ENCODE peak calls at places on chromosomes 6 and 20, in nine cellular contexts. One of them, this sample, is unnamed.

GRCh38 chr6:131136021-131136847 is 967 bp downstream of the AKAP7 start:
- DNase-seq in A549: peak
- DNase-seq in GM12865: no peak
- DNase-seq in right atrium auricular region: no peak
- DNase-seq in spleen: no peak
- DNase-seq in Peyer's patch: no peak
- DNase-seq in GM23248: peak
- DNase-seq in cardiac fibroblast: peak
- DNase-seq in aorta: no peak
- DNase-seq in this sample: no peak

GRCh38 chr6:43669922-43670622 is 17.5 kb downstream of the MRPS18A start:
- DNase-seq in A549: no peak
- DNase-seq in GM12865: no peak
- DNase-seq in right atrium auricular region: no peak
- DNase-seq in spleen: no peak
- DNase-seq in Peyer's patch: no peak
- DNase-seq in GM23248: no peak
- DNase-seq in cardiac fibroblast: no peak
- DNase-seq in aorta: no peak
- DNase-seq in this sample: peak

GRCh38 chr6:105087571-105088211 is 92.1 kb downstream of the POPDC3 start:
- DNase-seq in A549: peak
- DNase-seq in GM12865: peak
- DNase-seq in right atrium auricular region: no peak
- DNase-seq in spleen: no peak
- DNase-seq in Peyer's patch: peak
- DNase-seq in GM23248: peak
- DNase-seq in cardiac fibroblast: peak
- DNase-seq in aorta: no peak
- DNase-seq in this sample: peak

GRCh38 chr20:57654363-57654997 is 34.3 kb upstream of the ZBP1 start:
- DNase-seq in A549: peak
- DNase-seq in GM12865: peak
- DNase-seq in right atrium auricular region: peak
- DNase-seq in spleen: peak
- DNase-seq in Peyer's patch: peak
- DNase-seq in GM23248: peak
- DNase-seq in cardiac fibroblast: peak
- DNase-seq in aorta: no peak
- DNase-seq in this sample: peak

GRCh38 chr20:51403465-51404220 is 138.9 kb downstream of the NFATC2 start:
- DNase-seq in A549: no peak
- DNase-seq in GM12865: no peak
- DNase-seq in right atrium auricular region: no peak
- DNase-seq in spleen: no peak
- DNase-seq in Peyer's patch: no peak
- DNase-seq in GM23248: no peak
- DNase-seq in cardiac fibroblast: no peak
- DNase-seq in aorta: no peak
- DNase-seq in this sample: no peak

GRCh38 chr6:64330694-64331309 is 695.2 kb downstream of the PHF3 start:
- DNase-seq in A549: peak
- DNase-seq in GM12865: peak
- DNase-seq in right atrium auricular region: peak
- DNase-seq in spleen: no peak
- DNase-seq in Peyer's patch: peak
- DNase-seq in GM23248: peak
- DNase-seq in cardiac fibroblast: peak
- DNase-seq in aorta: peak
- DNase-seq in this sample: peak

GRCh38 chr6:89792881-89793280 is 26.7 kb downstream of the MDN1 start:
- DNase-seq in A549: peak
- DNase-seq in GM12865: peak
- DNase-seq in right atrium auricular region: no peak
- DNase-seq in spleen: no peak
- DNase-seq in Peyer's patch: peak
- DNase-seq in GM23248: peak
- DNase-seq in cardiac fibroblast: peak
- DNase-seq in aorta: no peak
- DNase-seq in this sample: peak

GRCh38 chr20:2693286-2693995 is 861 bp downstream of the EBF4 start:
- DNase-seq in A549: peak
- DNase-seq in GM12865: no peak
- DNase-seq in right atrium auricular region: no peak
- DNase-seq in spleen: no peak
- DNase-seq in Peyer's patch: no peak
- DNase-seq in GM23248: peak
- DNase-seq in cardiac fibroblast: peak
- DNase-seq in aorta: no peak
- DNase-seq in this sample: no peak

GRCh38 chr6:169092375-169092774 is 161.3 kb downstream of the THBS2 start:
- DNase-seq in A549: no peak
- DNase-seq in GM12865: peak
- DNase-seq in right atrium auricular region: no peak
- DNase-seq in spleen: no peak
- DNase-seq in Peyer's patch: no peak
- DNase-seq in GM23248: peak
- DNase-seq in cardiac fibroblast: peak
- DNase-seq in aorta: no peak
- DNase-seq in this sample: no peak

GRCh38 chr6:153069897-153070296 is 61.2 kb downstream of the RGS17 start:
- DNase-seq in A549: no peak
- DNase-seq in GM12865: no peak
- DNase-seq in right atrium auricular region: no peak
- DNase-seq in spleen: no peak
- DNase-seq in Peyer's patch: no peak
- DNase-seq in GM23248: no peak
- DNase-seq in cardiac fibroblast: no peak
- DNase-seq in aorta: no peak
- DNase-seq in this sample: no peak

GRCh38 chr6:136341967-136342366 is 52.3 kb upstream of the BCLAF1 start:
- DNase-seq in A549: no peak
- DNase-seq in GM12865: peak
- DNase-seq in right atrium auricular region: no peak
- DNase-seq in spleen: no peak
- DNase-seq in Peyer's patch: no peak
- DNase-seq in GM23248: no peak
- DNase-seq in cardiac fibroblast: no peak
- DNase-seq in aorta: no peak
- DNase-seq in this sample: no peak

GRCh38 chr6:167858086-167858591 is 31.4 kb downstream of the AFDN start:
- DNase-seq in A549: no peak
- DNase-seq in GM12865: no peak
- DNase-seq in right atrium auricular region: no peak
- DNase-seq in spleen: no peak
- DNase-seq in Peyer's patch: no peak
- DNase-seq in GM23248: peak
- DNase-seq in cardiac fibroblast: peak
- DNase-seq in aorta: no peak
- DNase-seq in this sample: no peak

GRCh38 chr20:60255426-60255825 is 297.2 kb downstream of the CDH26 start:
- DNase-seq in A549: no peak
- DNase-seq in GM12865: no peak
- DNase-seq in right atrium auricular region: no peak
- DNase-seq in spleen: no peak
- DNase-seq in Peyer's patch: no peak
- DNase-seq in GM23248: no peak
- DNase-seq in cardiac fibroblast: no peak
- DNase-seq in aorta: no peak
- DNase-seq in this sample: peak

GRCh38 chr6:49257549-49257948 is 205.5 kb downstream of the MMUT start:
- DNase-seq in A549: no peak
- DNase-seq in GM12865: peak
- DNase-seq in right atrium auricular region: no peak
- DNase-seq in spleen: no peak
- DNase-seq in Peyer's patch: no peak
- DNase-seq in GM23248: no peak
- DNase-seq in cardiac fibroblast: no peak
- DNase-seq in aorta: no peak
- DNase-seq in this sample: no peak

GRCh38 chr6:12229332-12229731 is 60.8 kb upstream of the EDN1 start:
- DNase-seq in A549: no peak
- DNase-seq in GM12865: no peak
- DNase-seq in right atrium auricular region: no peak
- DNase-seq in spleen: no peak
- DNase-seq in Peyer's patch: no peak
- DNase-seq in GM23248: no peak
- DNase-seq in cardiac fibroblast: no peak
- DNase-seq in aorta: no peak
- DNase-seq in this sample: no peak

GRCh38 chr6:130853555-130854183 is 26.5 kb downstream of the SMLR1 start:
- DNase-seq in A549: no peak
- DNase-seq in GM12865: no peak
- DNase-seq in right atrium auricular region: no peak
- DNase-seq in spleen: no peak
- DNase-seq in Peyer's patch: no peak
- DNase-seq in GM23248: peak
- DNase-seq in cardiac fibroblast: peak
- DNase-seq in aorta: no peak
- DNase-seq in this sample: no peak

GRCh38 chr6:73739097-73739496 is 43.1 kb downstream of the CD109 start:
- DNase-seq in A549: peak
- DNase-seq in GM12865: peak
- DNase-seq in right atrium auricular region: no peak
- DNase-seq in spleen: no peak
- DNase-seq in Peyer's patch: no peak
- DNase-seq in GM23248: peak
- DNase-seq in cardiac fibroblast: peak
- DNase-seq in aorta: no peak
- DNase-seq in this sample: peak

GRCh38 chr6:157850030-157850429 is 27.0 kb downstream of the SNX9 start:
- DNase-seq in A549: no peak
- DNase-seq in GM12865: no peak
- DNase-seq in right atrium auricular region: no peak
- DNase-seq in spleen: no peak
- DNase-seq in Peyer's patch: no peak
- DNase-seq in GM23248: no peak
- DNase-seq in cardiac fibroblast: no peak
- DNase-seq in aorta: no peak
- DNase-seq in this sample: no peak

GRCh38 chr6:33621396-33622388 is 570 bp downstream of the ITPR3 start:
- DNase-seq in A549: no peak
- DNase-seq in GM12865: peak
- DNase-seq in right atrium auricular region: no peak
- DNase-seq in spleen: peak
- DNase-seq in Peyer's patch: peak
- DNase-seq in GM23248: peak
- DNase-seq in cardiac fibroblast: peak
- DNase-seq in aorta: no peak
- DNase-seq in this sample: no peak

GRCh38 chr20:4071177-4071723 is 55.9 kb upstream of the RNF24 start:
- DNase-seq in A549: no peak
- DNase-seq in GM12865: no peak
- DNase-seq in right atrium auricular region: no peak
- DNase-seq in spleen: no peak
- DNase-seq in Peyer's patch: no peak
- DNase-seq in GM23248: no peak
- DNase-seq in cardiac fibroblast: no peak
- DNase-seq in aorta: no peak
- DNase-seq in this sample: no peak
- H3K4me3 ChIP-seq in A549: no peak
- H3K4me3 ChIP-seq in GM12865: no peak
- H3K4me3 ChIP-seq in right atrium auricular region: no peak
- H3K4me3 ChIP-seq in spleen: no peak
- H3K4me3 ChIP-seq in Peyer's patch: no peak
- H3K4me3 ChIP-seq in GM23248: no peak
- H3K4me3 ChIP-seq in cardiac fibroblast: no peak
- H3K4me3 ChIP-seq in aorta: no peak
- H3K4me3 ChIP-seq in this sample: no peak

DNA sequence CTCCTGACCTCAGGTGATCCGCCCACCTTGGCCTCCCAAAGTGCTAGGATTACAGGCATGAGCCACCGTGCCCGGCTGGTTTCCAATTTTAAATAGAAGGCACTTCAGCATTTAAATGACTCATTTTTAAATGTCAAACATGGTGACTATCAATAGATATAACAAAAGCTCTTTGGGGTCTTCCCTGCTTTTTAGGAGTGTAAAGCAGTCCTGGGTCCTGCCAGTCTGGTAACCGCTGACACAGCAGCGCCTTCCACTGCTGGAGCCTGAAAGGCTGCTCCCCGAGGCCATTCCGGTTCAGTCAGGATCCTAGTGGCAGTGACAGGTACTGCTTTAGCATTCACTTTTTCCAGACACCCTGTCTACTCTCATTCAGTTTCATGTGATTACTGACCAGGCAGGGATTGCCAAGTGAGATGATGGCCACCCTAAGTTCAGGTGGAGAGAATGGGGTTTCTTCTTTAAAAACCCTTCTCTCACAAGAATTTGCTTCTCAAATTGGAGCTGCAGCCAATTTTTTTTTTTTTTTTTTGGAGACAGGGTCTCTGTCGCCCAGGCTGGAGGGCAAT is 5.1 kb downstream of the DIDO1 start:
- DNase-seq in A549: peak
- DNase-seq in GM12865: peak
- DNase-seq in right atrium auricular region: no peak
- DNase-seq in spleen: no peak
- DNase-seq in Peyer's patch: peak
- DNase-seq in GM23248: peak
- DNase-seq in cardiac fibroblast: peak
- DNase-seq in aorta: no peak
- DNase-seq in this sample: peak
- H3K4me3 ChIP-seq in A549: no peak
- H3K4me3 ChIP-seq in GM12865: no peak
- H3K4me3 ChIP-seq in right atrium auricular region: no peak
- H3K4me3 ChIP-seq in spleen: no peak
- H3K4me3 ChIP-seq in Peyer's patch: no peak
- H3K4me3 ChIP-seq in GM23248: no peak
- H3K4me3 ChIP-seq in cardiac fibroblast: no peak
- H3K4me3 ChIP-seq in aorta: no peak
- H3K4me3 ChIP-seq in this sample: no peak

DNA sequence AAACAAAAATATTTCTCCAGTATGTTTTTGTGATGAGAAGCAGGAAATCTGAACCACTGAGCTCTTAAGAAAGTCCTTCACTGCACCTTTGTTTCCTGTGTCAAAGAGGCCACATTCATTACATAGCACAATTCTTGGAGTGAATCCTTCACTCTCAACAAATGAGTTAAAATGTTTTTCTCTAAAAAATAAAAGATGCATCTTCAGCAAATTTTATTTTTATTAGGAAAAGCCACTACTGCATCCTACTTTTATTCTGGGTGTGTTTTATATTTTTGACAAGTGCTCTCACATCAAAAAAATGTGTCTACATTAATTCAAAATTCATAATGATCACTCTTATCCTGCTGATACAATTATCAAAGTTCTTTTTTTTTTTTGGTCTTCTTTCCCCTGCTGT is 76.3 kb downstream of the PLCB4 start:
- DNase-seq in A549: no peak
- DNase-seq in GM12865: no peak
- DNase-seq in right atrium auricular region: no peak
- DNase-seq in spleen: no peak
- DNase-seq in Peyer's patch: no peak
- DNase-seq in GM23248: no peak
- DNase-seq in cardiac fibroblast: no peak
- DNase-seq in aorta: no peak
- DNase-seq in this sample: no peak
- H3K4me3 ChIP-seq in A549: no peak
- H3K4me3 ChIP-seq in GM12865: no peak
- H3K4me3 ChIP-seq in right atrium auricular region: no peak
- H3K4me3 ChIP-seq in spleen: no peak
- H3K4me3 ChIP-seq in Peyer's patch: no peak
- H3K4me3 ChIP-seq in GM23248: no peak
- H3K4me3 ChIP-seq in cardiac fibroblast: no peak
- H3K4me3 ChIP-seq in aorta: no peak
- H3K4me3 ChIP-seq in this sample: no peak

GRCh38 chr20:24731312-24731711 is 217.8 kb upstream of the CST7 start:
- DNase-seq in A549: no peak
- DNase-seq in GM12865: no peak
- DNase-seq in right atrium auricular region: no peak
- DNase-seq in spleen: no peak
- DNase-seq in Peyer's patch: no peak
- DNase-seq in GM23248: no peak
- DNase-seq in cardiac fibroblast: no peak
- DNase-seq in aorta: no peak
- DNase-seq in this sample: no peak
- H3K4me3 ChIP-seq in A549: no peak
- H3K4me3 ChIP-seq in GM12865: no peak
- H3K4me3 ChIP-seq in right atrium auricular region: no peak
- H3K4me3 ChIP-seq in spleen: no peak
- H3K4me3 ChIP-seq in Peyer's patch: no peak
- H3K4me3 ChIP-seq in GM23248: no peak
- H3K4me3 ChIP-seq in cardiac fibroblast: no peak
- H3K4me3 ChIP-seq in aorta: no peak
- H3K4me3 ChIP-seq in this sample: no peak

This sample was measured in Jurkat, Clone E6-1.